ENCODE peak calls at places on chromosomes 7 and 10, in eight cellular contexts. B is lower lobe of right lung, V is heart right ventricle, I is upper lobe of right lung, D is dorsolateral prefrontal cortex, O is PC-3, L is IMR-90, K is Peyer's patch. Y is an unnamed sample.

GRCh38 chr7:13262929-13263530 is 575.6 kb downstream of the ARL4A start:
- DNase-seq in B (no peak), V (no peak), I (no peak), D (no peak), O (peak), L (peak), K (no peak), Y (no peak)

GRCh38 chr7:90492250-90492649 is 22.8 kb downstream of the PTTG1IP2 start:
- DNase-seq in B (no peak), V (no peak), I (no peak), D (no peak), O (peak), L (no peak), K (no peak), Y (no peak)

GRCh38 chr10:29689001-29689400 is 54.2 kb upstream of the SVIL start:
- DNase-seq in B (no peak), V (no peak), I (no peak), D (no peak), O (peak), L (peak), K (no peak), Y (no peak)

GRCh38 chr7:77693830-77694583 is 2.3 kb upstream of the RSBN1L start:
- DNase-seq in B (no peak), V (no peak), I (no peak), D (no peak), O (no peak), L (no peak), K (no peak), Y (no peak)

GRCh38 chr7:134701272-134701671 is 54.6 kb downstream of the BPGM start:
- DNase-seq in B (no peak), V (no peak), I (no peak), D (no peak), O (peak), L (peak), K (no peak), Y (no peak)

GRCh38 chr10:65358565-65358964 is 1567.3 kb upstream of the LRRTM3 start:
- DNase-seq in B (no peak), V (no peak), I (no peak), D (no peak), O (peak), L (no peak), K (no peak), Y (no peak)

GRCh38 chr7:150803161-150803860 is 2.7 kb downstream of the TMEM176A start:
- DNase-seq in B (no peak), V (no peak), I (no peak), D (no peak), O (no peak), L (no peak), K (no peak), Y (no peak)

GRCh38 chr7:132687981-132688383 is 111.7 kb upstream of the PLXNA4 start:
- DNase-seq in B (no peak), V (no peak), I (no peak), D (no peak), O (no peak), L (no peak), K (no peak), Y (no peak)

GRCh38 chr7:32204361-32205018 is 134.3 kb upstream of the PDE1C start:
- DNase-seq in B (no peak), V (peak), I (no peak), D (peak), O (peak), L (peak), K (no peak), Y (peak)

GRCh38 chr7:69773535-69774225 is 175.4 kb downstream of the AUTS2 start:
- DNase-seq in B (no peak), V (no peak), I (no peak), D (no peak), O (no peak), L (no peak), K (no peak), Y (no peak)

GRCh38 chr10:44372181-44372580 is 12.7 kb downstream of the CXCL12 start:
- DNase-seq in B (no peak), V (no peak), I (no peak), D (no peak), O (no peak), L (no peak), K (no peak), Y (no peak)

GRCh38 chr7:137146012-137146455 is 197.5 kb downstream of the PTN start:
- DNase-seq in B (no peak), V (no peak), I (no peak), D (no peak), O (peak), L (peak), K (no peak), Y (no peak)

GRCh38 chr7:21426286-21426957 is 1.5 kb upstream of the SP4 start:
- DNase-seq in B (no peak), V (peak), I (no peak), D (no peak), O (peak), L (no peak), K (no peak), Y (no peak)

GRCh38 chr10:95792211-95792780 is 36.3 kb downstream of the ENTPD1 start:
- DNase-seq in B (no peak), V (no peak), I (no peak), D (no peak), O (no peak), L (no peak), K (no peak), Y (no peak)

GRCh38 chr7:43658718-43659548 is 70.4 kb downstream of the COA1 start:
- DNase-seq in B (no peak), V (no peak), I (no peak), D (no peak), O (peak), L (peak), K (no peak), Y (no peak)

GRCh38 chr7:40717242-40717641 is 582.4 kb downstream of the SUGCT start:
- DNase-seq in B (peak), V (peak), I (no peak), D (no peak), O (peak), L (peak), K (no peak), Y (peak)

GRCh38 chr7:124155400-124156022 is 122.6 kb upstream of the TMEM229A start:
- DNase-seq in B (no peak), V (no peak), I (no peak), D (no peak), O (peak), L (peak), K (no peak), Y (no peak)

GRCh38 chr10:130339911-130340310 is 203.7 kb downstream of the GLRX3 start:
- DNase-seq in B (no peak), V (no peak), I (no peak), D (no peak), O (no peak), L (no peak), K (no peak), Y (no peak)

GRCh38 chr7:43873300-43873699 is 4.0 kb upstream of the MRPS24 start:
- DNase-seq in B (no peak), V (no peak), I (no peak), D (no peak), O (peak), L (peak), K (no peak), Y (no peak)

GRCh38 chr10:38072552-38072951 is 21.6 kb upstream of the ZNF37A start:
- DNase-seq in B (no peak), V (no peak), I (no peak), D (no peak), O (no peak), L (no peak), K (no peak), Y (no peak)

GRCh38 chr7:158802535-158803199 is 26.6 kb downstream of the ESYT2 start:
- DNase-seq in B (no peak), V (no peak), I (no peak), D (no peak), O (peak), L (peak), K (no peak), Y (no peak)

GRCh38 chr7:150997817-150998216 is 7.0 kb downstream of the NOS3 start:
- DNase-seq in B (no peak), V (no peak), I (no peak), D (no peak), O (no peak), L (no peak), K (no peak), Y (no peak)

GRCh38 chr10:128576916-128577670 is 450.9 kb upstream of the MKI67 start:
- DNase-seq in B (no peak), V (no peak), I (no peak), D (no peak), O (no peak), L (no peak), K (no peak), Y (no peak)

GRCh38 chr7:107934991-107935770 is 44.2 kb downstream of the DLD start:
- DNase-seq in B (no peak), V (no peak), I (no peak), D (no peak), O (peak), L (peak), K (no peak), Y (no peak)

GRCh38 chr10:113042961-113043360 is 92.9 kb downstream of the TCF7L2 start:
- DNase-seq in B (no peak), V (no peak), I (no peak), D (no peak), O (no peak), L (no peak), K (no peak), Y (no peak)

GRCh38 chr10:113047605-113047962 is 97.5 kb downstream of the TCF7L2 start:
- DNase-seq in B (no peak), V (no peak), I (no peak), D (no peak), O (no peak), L (no peak), K (no peak), Y (no peak)

GRCh38 chr10:113044015-113044755 is 94.1 kb downstream of the TCF7L2 start:
- DNase-seq in B (no peak), V (no peak), I (no peak), D (no peak), O (no peak), L (no peak), K (no peak), Y (no peak)

GRCh38 chr10:113047151-113047550 is 97.1 kb downstream of the TCF7L2 start:
- DNase-seq in B (no peak), V (no peak), I (no peak), D (no peak), O (no peak), L (no peak), K (no peak), Y (no peak)

GRCh38 chr10:113045155-113046055 is 95.4 kb downstream of the TCF7L2 start:
- DNase-seq in B (peak), V (no peak), I (peak), D (no peak), O (peak), L (peak), K (no peak), Y (no peak)
- H3K27ac ChIP-seq in B (peak), V (no peak), I (no peak), D (no peak), O (peak), L (no peak), K (no peak), Y (peak)

GRCh38 chr7:2094454-2095039 is 138.2 kb downstream of the MAD1L1 start:
- DNase-seq in B (no peak), V (no peak), I (no peak), D (no peak), O (no peak), L (no peak), K (no peak), Y (no peak)
- H3K27ac ChIP-seq in B (no peak), V (no peak), I (no peak), D (no peak), O (no peak), L (no peak), K (no peak), Y (no peak)

GRCh38 chr7:142025896-142026295 is 30.2 kb downstream of the MGAM start:
- DNase-seq in B (no peak), V (no peak), I (no peak), D (no peak), O (peak), L (no peak), K (no peak), Y (no peak)

GRCh38 chr7:142030294-142030693 is 34.6 kb downstream of the MGAM start:
- DNase-seq in B (no peak), V (no peak), I (no peak), D (no peak), O (peak), L (no peak), K (no peak), Y (no peak)

GRCh38 chr7:142036384-142036783 is 40.7 kb downstream of the MGAM start:
- DNase-seq in B (no peak), V (no peak), I (no peak), D (no peak), O (no peak), L (no peak), K (no peak), Y (no peak)

GRCh38 chr7:142033154-142033553 is 37.5 kb downstream of the MGAM start:
- DNase-seq in B (no peak), V (no peak), I (no peak), D (no peak), O (no peak), L (no peak), K (no peak), Y (no peak)

DNA sequence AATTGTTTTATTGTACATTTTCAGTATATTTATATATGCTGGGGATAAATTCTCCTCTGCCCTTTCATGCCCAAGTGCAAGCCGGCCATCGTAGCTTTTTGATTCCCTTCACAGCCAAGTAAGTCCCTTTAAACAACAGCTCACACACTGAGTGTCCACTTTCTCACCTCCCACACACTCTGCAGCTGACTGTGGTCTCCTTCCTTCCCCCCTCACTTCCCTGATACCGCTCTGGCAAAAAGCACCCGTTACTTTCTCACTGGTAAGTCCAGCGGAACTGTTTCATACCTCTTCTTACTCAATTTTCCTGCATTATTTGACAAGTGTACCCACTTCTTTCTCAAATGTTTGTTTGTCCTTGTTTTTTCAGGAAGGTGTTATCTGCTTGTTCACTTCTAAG is 35.2 kb downstream of the MGAM start:
- DNase-seq in B (no peak), V (no peak), I (no peak), D (no peak), O (no peak), L (no peak), K (no peak), Y (no peak)
- H3K27ac ChIP-seq in B (no peak), V (no peak), I (no peak), D (no peak), O (no peak), L (no peak), K (no peak), Y (no peak)

GRCh38 chr10:102620138-102620591 is 24.1 kb upstream of the TRIM8 start:
- DNase-seq in B (peak), V (peak), I (no peak), D (peak), O (no peak), L (no peak), K (no peak), Y (no peak)
- H3K27ac ChIP-seq in B (peak), V (peak), I (peak), D (peak), O (no peak), L (peak), K (peak), Y (peak)

Y was measured in stomach.